ENCODE peak calls at places on chromosomes 12 and 14, in five cellular contexts. U is SK-MEL-5, Y is lower lobe of right lung, V is stromal cell of bone marrow, F is HTR-8/SVneo. X is an unnamed sample.
A peak's percentile ranks its signal among the peaks of the same experiment; 100 is the strongest.

GRCh38 chr12:121575051-121575450 is 5.8 kb downstream of the KDM2B start:
- DNase-seq in U (no peak), V (no peak), F (no peak), Y (no peak), X (no peak)

GRCh38 chr12:10562306-10562933 is 51.0 kb downstream of the MAGOHB start:
- DNase-seq in Y (no peak), F (peak; percentile 25), V (peak; percentile 33), U (peak; percentile 62), X (peak; percentile 37)

GRCh38 chr12:622420-622819 is 40.8 kb downstream of the NINJ2 start:
- DNase-seq in U (no peak), Y (no peak), F (no peak), V (no peak), X (no peak)

GRCh38 chr12:106446429-106447092 is 89.0 kb downstream of the POLR3B start:
- DNase-seq in V (no peak), Y (no peak), F (no peak), U (peak; percentile 36), X (peak; percentile 6)

GRCh38 chr14:85296466-85297210 is 233.3 kb upstream of the FLRT2 start:
- DNase-seq in V (no peak), U (no peak), Y (no peak), F (peak; percentile 15), X (no peak)

GRCh38 chr12:121461048-121461447 is 61.1 kb downstream of the RNF34 start:
- DNase-seq in V (no peak), Y (no peak), U (no peak), F (no peak), X (no peak)

GRCh38 chr12:32217354-32218310 is 111.0 kb downstream of the BICD1 start:
- DNase-seq in F (peak; percentile 29), V (no peak), U (no peak), Y (peak; percentile 69), X (no peak)

GRCh38 chr14:95440496-95440895 is 76.0 kb downstream of the SYNE3 start:
- DNase-seq in F (no peak), Y (no peak), U (peak; percentile 33), V (no peak), X (no peak)

GRCh38 chr12:50089730-50090129 is 4.6 kb downstream of the SMARCD1 start:
- DNase-seq in U (no peak), V (no peak), F (no peak), Y (no peak), X (no peak)

GRCh38 chr12:52442600-52443061 is 8.5 kb upstream of the KRT75 start:
- DNase-seq in U (peak; percentile 41), F (peak; percentile 84), Y (no peak), V (peak; percentile 51), X (no peak)

GRCh38 chr14:75231320-75231719 is 47.3 kb upstream of the FOS start:
- DNase-seq in U (no peak), Y (no peak), F (no peak), V (no peak), X (no peak)

GRCh38 chr12:58668831-58669230 is 251.5 kb downstream of the LRIG3 start:
- DNase-seq in Y (no peak), V (no peak), F (peak; percentile 23), U (no peak), X (peak; percentile 59)

GRCh38 chr12:80979821-80980220 is 42.1 kb upstream of the LIN7A start:
- DNase-seq in Y (no peak), U (no peak), V (no peak), F (no peak), X (no peak)

X was measured in COLO829.